ENCODE peak calls at places on chromosomes 13 and 19, in four cellular contexts. R is neural progenitor cell, G is A549, I is upper lobe of left lung. Q is an unnamed sample. For H3K4me1, the result is how much of the 10 kb centered on the place peaks cover.

GRCh38 chr13:93450226-93450625 is 223.6 kb downstream of the GPC6 start:
- DNase-seq in R (no peak), G (no peak), I (no peak), Q (no peak)

GRCh38 chr13:60150538-60150937 is 13.2 kb downstream of the DIAPH3 start:
- DNase-seq in R (no peak), G (no peak), I (no peak), Q (no peak)

GRCh38 chr13:18964942-18965341 is 216.7 kb downstream of the TUBA3C start:
- DNase-seq in R (no peak), G (no peak), I (no peak), Q (peak)

GRCh38 chr19:12984683-12985048 is 10.6 kb upstream of the NFIX start:
- DNase-seq in R (no peak), G (no peak), I (no peak), Q (no peak)

GRCh38 chr13:80054806-80055205 is 286.1 kb downstream of the SPRY2 start:
- DNase-seq in R (no peak), G (no peak), I (no peak), Q (no peak)

GRCh38 chr13:38905081-38905480 is 85.5 kb downstream of the STOML3 start:
- DNase-seq in R (no peak), G (no peak), I (no peak), Q (no peak)

GRCh38 chr13:28684257-28684656 is 25.3 kb downstream of the POMP start:
- DNase-seq in R (peak), G (no peak), I (no peak), Q (peak)

GRCh38 chr19:10981496-10981895 is 20.7 kb downstream of the SMARCA4 start:
- DNase-seq in R (no peak), G (no peak), I (no peak), Q (no peak)

GRCh38 chr13:93726173-93727019 is 499.8 kb downstream of the GPC6 start:
- DNase-seq in R (peak), G (no peak), I (no peak), Q (no peak)

GRCh38 chr19:35905178-35905727 is 2.8 kb downstream of the TYROBP start:
- DNase-seq in R (no peak), G (no peak), I (no peak), Q (no peak)

GRCh38 chr19:35902870-35903475 is 644 bp downstream of the HCST start:
- DNase-seq in R (no peak), G (no peak), I (no peak), Q (no peak)

GRCh38 chr19:35901854-35902661 is at the start of gene HCST:
- DNase-seq in R (no peak), G (no peak), I (no peak), Q (no peak)

GRCh38 chr19:35903550-35904179 is 1.3 kb downstream of the HCST start:
- DNase-seq in R (peak), G (peak), I (peak), Q (no peak)

GRCh38 chr19:35904312-35905068 is 2.2 kb downstream of the HCST start:
- DNase-seq in R (no peak), G (no peak), I (no peak), Q (no peak)
- H3K4me1 ChIP-seq in R (under half), G (under half), I (under half), Q (under half)

GRCh38 chr19:50377517-50377916 is 1.3 kb downstream of the NR1H2 start:
- DNase-seq in R (no peak), G (no peak), I (no peak), Q (no peak)
- H3K4me1 ChIP-seq in R (under half), G (under half), I (under half), Q (under half)

DNA sequence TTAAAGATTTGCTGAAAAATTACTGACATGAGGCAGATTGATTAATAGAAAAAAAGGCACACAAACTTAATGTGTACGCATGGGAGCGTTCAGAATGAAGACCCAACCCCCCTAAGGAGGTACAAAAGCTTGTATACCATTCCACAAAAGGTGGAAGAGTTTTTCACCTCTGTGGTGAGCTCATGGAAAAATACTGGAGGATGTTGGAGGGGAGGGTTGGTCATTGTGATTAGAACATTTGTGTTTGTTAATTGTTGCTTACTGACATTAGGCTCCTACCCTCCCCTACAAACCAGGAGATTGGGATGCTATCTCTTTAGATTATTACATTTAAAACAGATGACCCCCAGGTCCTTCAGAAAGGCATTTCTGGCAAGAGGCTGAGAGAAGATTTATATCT is 1973.3 kb downstream of the OLFM4 start:
- DNase-seq in R (no peak), G (no peak), I (no peak), Q (no peak)
- H3K4me1 ChIP-seq in R (under half), G (under half), I (under half), Q (under half)

GRCh38 chr19:18840288-18841260 is 8.8 kb downstream of the UPF1 start:
- DNase-seq in R (no peak), G (no peak), I (no peak), Q (no peak)

GRCh38 chr19:18842166-18842565 is 10.4 kb downstream of the UPF1 start:
- DNase-seq in R (no peak), G (no peak), I (no peak), Q (no peak)

GRCh38 chr19:18843960-18844359 is 12.2 kb downstream of the UPF1 start:
- DNase-seq in R (no peak), G (no peak), I (no peak), Q (no peak)

GRCh38 chr19:18839465-18840287 is 7.9 kb downstream of the UPF1 start:
- DNase-seq in R (no peak), G (no peak), I (peak), Q (no peak)

GRCh38 chr19:18841400-18841799 is 9.6 kb downstream of the UPF1 start:
- DNase-seq in R (no peak), G (no peak), I (no peak), Q (no peak)
- H3K4me1 ChIP-seq in R (under half), G (under half), I (half or more), Q (under half)

GRCh38 chr19:3338541-3339181 is 27.7 kb upstream of the NFIC start:
- DNase-seq in R (no peak), G (no peak), I (peak), Q (no peak)
- H3K4me1 ChIP-seq in R (under half), G (half or more), I (half or more), Q (under half)

GRCh38 chr13:31846984-31847752 is 107.8 kb downstream of the RXFP2 start:
- DNase-seq in R (peak), G (no peak), I (peak), Q (no peak)
- H3K4me1 ChIP-seq in R (under half), G (under half), I (under half), Q (under half)

DNA sequence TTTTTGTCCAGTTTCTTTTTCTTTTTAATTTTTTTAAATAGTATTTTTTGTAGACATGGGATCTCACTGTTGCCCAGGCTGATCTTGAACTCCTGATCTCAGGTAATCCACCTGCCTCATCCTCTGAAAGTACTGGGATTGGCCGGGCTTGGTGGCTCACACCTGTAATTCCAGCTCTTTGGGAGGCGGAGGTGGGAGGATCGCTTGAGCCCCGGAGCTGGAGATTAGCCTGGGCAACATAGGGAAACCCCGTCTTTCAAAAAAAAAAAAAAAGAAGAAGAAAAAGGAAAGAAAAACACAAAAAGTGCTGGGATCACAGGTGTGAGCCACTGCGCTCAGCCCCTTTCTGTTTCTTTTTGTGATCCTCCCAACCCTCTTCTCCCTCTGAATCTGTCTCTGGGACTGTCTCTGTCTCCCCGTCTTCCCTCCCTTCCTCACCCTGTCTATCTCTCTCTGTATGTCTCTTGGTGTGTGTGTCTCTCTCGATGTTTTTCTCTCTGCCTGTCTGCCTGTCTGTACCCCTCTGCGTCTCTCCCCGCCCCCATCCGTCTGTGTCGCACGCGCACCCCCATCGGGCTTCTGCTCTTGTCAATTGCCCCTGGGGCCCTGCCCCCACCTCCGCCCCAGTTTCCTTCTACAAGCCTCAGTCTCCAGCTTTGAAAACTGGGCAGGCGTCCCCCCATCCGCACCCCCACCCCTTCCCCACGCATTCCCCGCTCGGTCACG is 554 bp upstream of the ZFP36 start:
- DNase-seq in R (no peak), G (no peak), I (peak), Q (no peak)
- H3K4me1 ChIP-seq in R (under half), G (half or more), I (under half), Q (under half)

DNA sequence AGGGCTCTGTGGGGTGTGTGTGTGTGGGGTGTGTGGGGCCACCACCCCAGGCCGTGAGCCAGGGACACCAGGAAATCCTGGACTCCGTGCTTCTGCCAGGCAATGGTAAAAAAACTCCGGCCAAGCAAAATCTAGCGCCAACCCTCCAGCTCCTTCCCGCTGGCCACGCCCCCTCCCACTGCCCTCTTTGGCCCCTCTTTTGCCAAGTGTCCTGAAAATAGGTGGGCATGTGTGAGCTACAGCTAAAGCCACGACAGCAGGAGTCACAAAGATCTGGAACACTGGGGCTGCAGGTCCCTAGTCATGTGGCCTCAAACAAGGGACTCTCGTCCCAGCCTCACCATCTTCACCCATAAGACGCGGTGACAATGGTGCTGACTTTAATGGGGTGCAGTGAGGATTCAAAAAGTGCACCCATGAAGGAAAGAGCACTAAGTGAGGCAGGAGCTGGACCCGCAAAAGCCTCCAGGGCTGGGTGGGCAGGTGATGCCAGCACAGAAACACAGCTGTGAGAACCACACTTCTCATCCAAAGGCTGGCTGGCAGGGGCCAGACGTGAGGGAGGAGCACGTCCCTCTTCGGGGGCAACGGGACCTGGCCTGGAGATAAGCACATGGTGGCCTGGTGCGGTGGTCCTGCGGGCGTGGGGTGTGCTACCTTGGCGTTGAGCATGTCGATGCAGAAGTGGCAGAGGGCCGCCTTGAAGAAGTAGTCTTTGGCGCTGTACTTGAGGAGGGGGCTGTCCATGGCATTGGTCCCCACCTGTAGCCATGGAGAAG is 7.5 kb upstream of the KPTN start:
- DNase-seq in R (no peak), G (no peak), I (no peak), Q (peak)
- H3K4me1 ChIP-seq in R (under half), G (under half), I (under half), Q (under half)

Q was measured in RWPE2.